ENCODE peak calls at places on chromosome 12, in six cellular contexts. X is bronchial epithelial cell; O is CD8-positive, alpha-beta T cell; A is ascending aorta; C is body of pancreas; H is breast epithelium. B is an unnamed sample.

GRCh38 chr12:87618199-87618598 is 411.0 kb downstream of the C12orf50 start:
- DNase-seq in X (peak; percentile 29), O (no peak), A (no peak), C (no peak), H (no peak), B (no peak)

GRCh38 chr12:62466018-62466595 is 519 bp upstream of the MON2 start:
- DNase-seq in X (peak; percentile 33), O (peak; percentile 5), A (no peak), C (no peak), H (peak; percentile 33), B (peak; percentile 44)

GRCh38 chr12:49059385-49060232 is 985 bp downstream of the KMT2D start:
- DNase-seq in X (no peak), O (no peak), A (no peak), C (no peak), H (no peak), B (no peak)

GRCh38 chr12:89833337-89834252 is 125.0 kb upstream of the ATP2B1 start:
- DNase-seq in X (peak; percentile 85), O (no peak), A (no peak), C (no peak), H (no peak), B (no peak)

GRCh38 chr12:75480469-75480949 is at the start of gene GLIPR1:
- DNase-seq in X (peak; percentile 97), O (peak; percentile 55), A (peak; percentile 52), C (peak; percentile 61), H (peak; percentile 78), B (peak; percentile 85)

GRCh38 chr12:50265770-50266524 is 17.4 kb downstream of the LIMA1 start:
- DNase-seq in X (peak; percentile 92), O (no peak), A (no peak), C (no peak), H (no peak), B (no peak)

GRCh38 chr12:33111850-33112249 is 215.3 kb upstream of the PKP2 start:
- DNase-seq in X (no peak), O (no peak), A (no peak), C (no peak), H (no peak), B (no peak)

GRCh38 chr12:67475725-67476124 is 172.8 kb upstream of the DYRK2 start:
- DNase-seq in X (no peak), O (no peak), A (no peak), C (no peak), H (no peak), B (no peak)

GRCh38 chr12:67077617-67078016 is 191.5 kb upstream of the CAND1 start:
- DNase-seq in X (peak; percentile 97), O (no peak), A (no peak), C (no peak), H (no peak), B (no peak)

GRCh38 chr12:42735869-42736361 is 146.4 kb upstream of the PRICKLE1 start:
- DNase-seq in X (peak; percentile 68), O (no peak), A (no peak), C (peak; percentile 29), H (no peak), B (no peak)

GRCh38 chr12:89783321-89784060 is 74.9 kb upstream of the ATP2B1 start:
- DNase-seq in X (no peak), O (no peak), A (no peak), C (no peak), H (no peak), B (no peak)

GRCh38 chr12:116423053-116423452 is 136.1 kb upstream of the MAP1LC3B2 start:
- DNase-seq in X (peak; percentile 49), O (no peak), A (no peak), C (no peak), H (no peak), B (peak; percentile 64)

GRCh38 chr12:116427200-116427932 is 131.8 kb upstream of the MAP1LC3B2 start:
- DNase-seq in X (no peak), O (no peak), A (no peak), C (no peak), H (no peak), B (no peak)

GRCh38 chr12:116430911-116431565 is 128.1 kb upstream of the MAP1LC3B2 start:
- DNase-seq in X (no peak), O (no peak), A (no peak), C (no peak), H (no peak), B (no peak)

GRCh38 chr12:116425256-116426193 is 133.7 kb upstream of the MAP1LC3B2 start:
- DNase-seq in X (no peak), O (no peak), A (no peak), C (no peak), H (no peak), B (no peak)

DNA sequence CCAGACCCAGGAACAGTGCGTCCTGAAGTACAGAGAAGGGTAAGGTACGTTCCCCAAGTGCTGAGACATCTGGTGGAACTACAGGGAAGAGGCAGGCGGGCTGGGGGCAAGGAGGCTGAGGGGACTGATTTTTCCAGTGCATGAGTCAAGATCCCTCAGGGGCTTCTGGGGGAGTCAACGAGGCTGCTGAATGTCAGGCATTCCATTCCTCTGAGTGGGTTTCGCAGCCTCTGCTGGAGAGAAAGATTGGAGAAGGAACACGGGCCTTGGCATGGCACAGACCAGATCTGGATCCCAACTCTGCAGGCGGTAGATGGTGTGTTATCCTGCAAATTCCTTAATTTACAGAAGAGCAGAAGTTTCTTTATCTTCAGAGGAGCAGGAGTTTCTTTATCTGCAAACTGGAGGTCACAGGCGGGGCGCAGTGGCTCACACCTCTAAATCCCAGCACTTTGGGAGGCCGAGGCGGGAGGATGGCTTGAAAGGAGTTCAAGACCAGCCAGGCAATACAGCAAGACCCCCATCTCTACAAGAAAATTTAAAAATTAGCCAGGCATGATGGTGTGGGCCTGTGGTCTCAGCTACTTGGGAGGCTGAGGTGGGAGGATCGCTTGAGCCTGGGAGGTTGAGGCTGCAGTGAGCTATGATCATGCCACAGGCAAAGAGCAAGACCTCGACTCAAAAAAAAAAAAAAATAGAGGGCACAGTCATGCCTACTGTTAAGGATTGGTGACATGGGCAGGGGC is 132.6 kb upstream of the MAP1LC3B2 start:
- DNase-seq in X (peak; percentile 80), O (no peak), A (peak; percentile 35), C (peak; percentile 36), H (peak; percentile 84), B (peak; percentile 88)
- TF ChIP-seq CTCF in X (no peak), O (no peak), A (peak; percentile 19), C (no peak), H (peak; percentile 19), B (peak; percentile 51)

GRCh38 chr12:29944269-29945000 is 160.7 kb upstream of the TMTC1 start:
- DNase-seq in X (peak; percentile 6), O (no peak), A (no peak), C (no peak), H (no peak), B (no peak)
- H3K36me3 ChIP-seq in X (no peaks in the 10 kb centered on the region), O (no peaks in the 10 kb centered on the region), A (no peaks in the 10 kb centered on the region), C (no peaks in the 10 kb centered on the region), H (no peaks in the 10 kb centered on the region), B (no peaks in the 10 kb centered on the region)

GRCh38 chr12:114858388-114859146 is 174.6 kb upstream of the TBX3 start:
- DNase-seq in X (no peak), O (no peak), A (no peak), C (no peak), H (no peak), B (no peak)
- TF ChIP-seq CTCF in X (no peak), O (no peak), A (no peak), C (no peak), H (no peak), B (no peak)

GRCh38 chr12:105170139-105170538 is 62.6 kb downstream of the WASHC4 start:
- DNase-seq in X (no peak), O (no peak), A (no peak), C (no peak), H (no peak), B (no peak)

GRCh38 chr12:105177208-105177607 is 58.8 kb downstream of the APPL2 start:
- DNase-seq in X (no peak), O (no peak), A (no peak), C (no peak), H (no peak), B (no peak)

GRCh38 chr12:105172037-105172436 is 63.9 kb downstream of the APPL2 start:
- DNase-seq in X (no peak), O (no peak), A (no peak), C (no peak), H (no peak), B (no peak)

DNA sequence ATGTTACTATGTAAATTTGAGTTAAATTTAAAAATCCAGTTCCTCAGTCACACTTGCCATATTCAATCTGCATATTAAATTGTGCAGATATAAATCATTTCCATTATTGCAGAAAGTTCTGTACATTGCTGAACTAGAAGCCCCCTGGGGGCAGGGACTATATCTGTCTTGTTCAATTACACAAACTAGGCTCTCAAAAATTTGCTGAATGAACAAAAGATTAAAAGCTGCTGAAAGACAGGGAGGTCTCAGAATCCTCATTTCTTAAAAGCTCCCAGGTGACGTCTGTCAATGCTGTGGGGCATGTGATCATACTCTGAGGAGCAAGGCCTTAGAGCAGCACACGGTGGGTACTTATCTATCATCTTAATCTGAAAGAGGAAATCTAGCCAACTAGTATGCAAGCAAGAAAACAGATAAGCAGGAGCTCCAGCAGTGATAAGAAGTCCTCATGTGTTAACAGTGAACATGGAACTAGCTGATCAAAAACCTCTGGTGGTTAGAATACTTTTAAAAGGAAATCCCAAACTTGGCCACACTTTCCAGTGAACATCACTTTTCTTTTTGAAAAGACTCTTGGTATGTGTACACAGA is 60.5 kb downstream of the APPL2 start:
- DNase-seq in X (no peak), O (no peak), A (no peak), C (no peak), H (no peak), B (no peak)
- H3K36me3 ChIP-seq in X (no peaks in the 10 kb centered on the region), O (peaks cover 13% of the 10 kb centered on the region), A (peaks cover 21% of the 10 kb centered on the region), C (peaks cover 7% of the 10 kb centered on the region), H (no peaks in the 10 kb centered on the region), B (no peaks in the 10 kb centered on the region)

GRCh38 chr12:39138268-39138667 is 232.9 kb upstream of the CPNE8 start:
- DNase-seq in X (no peak), O (no peak), A (no peak), C (no peak), H (no peak), B (no peak)
- TF ChIP-seq CTCF in X (no peak), O (no peak), A (no peak), C (no peak), H (no peak), B (no peak)

B was measured in uterus.